ENCODE peak calls at places on chromosomes 11 and 22, in six cellular contexts. Q is trophoblast cell, J is mesenchymal stem cell, Y is H1, G is H9, D is IMR-90. E is an unnamed sample.

GRCh38 chr11:36139767-36140166 is 149.5 kb downstream of the COMMD9 start:
- DNase-seq in J (no peak), Q (no peak), D (peak), G (no peak), Y (no peak), E (no peak)

GRCh38 chr11:129652828-129653227 is 162.8 kb upstream of the TMEM45B start:
- DNase-seq in G (no peak), J (no peak), D (peak), Q (no peak), Y (no peak), E (no peak)

GRCh38 chr22:21942407-21942895 is 10.2 kb downstream of the PPM1F start:
- DNase-seq in G (no peak), J (peak), D (peak), Y (no peak), Q (peak), E (no peak)

GRCh38 chr11:70521475-70522260 is 123.3 kb downstream of the CTTN start:
- DNase-seq in Y (no peak), Q (no peak), J (no peak), D (no peak), G (no peak), E (no peak)

GRCh38 chr11:32829680-32830412 is at the start of gene PRRG4:
- DNase-seq in J (no peak), Q (peak), Y (no peak), D (peak), G (peak), E (peak)

GRCh38 chr11:72940417-72940816 is 126.2 kb downstream of the ATG16L2 start:
- DNase-seq in Q (no peak), D (no peak), G (no peak), J (no peak), Y (no peak), E (no peak)

GRCh38 chr22:35555351-35555915 is 14.8 kb downstream of the RASD2 start:
- DNase-seq in J (no peak), Q (peak), D (peak), G (no peak), Y (no peak), E (no peak)

GRCh38 chr11:64571410-64572091 is 19.5 kb upstream of the SLC22A12 start:
- DNase-seq in J (no peak), G (peak), Y (no peak), D (no peak), Q (peak), E (no peak)

GRCh38 chr11:63858628-63859550 is 20.0 kb downstream of the MARK2 start:
- DNase-seq in G (no peak), D (peak), Y (no peak), J (peak), Q (peak), E (no peak)

GRCh38 chr11:128905345-128906184 is 14.4 kb downstream of the KCNJ5 start:
- DNase-seq in G (peak), Q (peak), J (peak), Y (no peak), D (peak), E (no peak)

GRCh38 chr11:120675171-120675570 is 163.6 kb downstream of the GRIK4 start:
- DNase-seq in Y (no peak), D (no peak), G (no peak), Q (no peak), J (peak), E (no peak)

GRCh38 chr11:45025716-45026492 is 75.2 kb upstream of the TP53I11 start:
- DNase-seq in D (peak), G (peak), Y (no peak), J (peak), Q (peak), E (no peak)

GRCh38 chr22:27918351-27919221 is 470 bp downstream of the PITPNB start:
- DNase-seq in Y (no peak), J (peak), D (peak), Q (peak), G (peak), E (peak)

GRCh38 chr22:35940166-35940565 is 88.5 kb downstream of the RBFOX2 start:
- DNase-seq in G (no peak), J (no peak), Q (no peak), Y (no peak), D (no peak), E (no peak)

GRCh38 chr11:95922536-95923440 is 1.1 kb downstream of the MTMR2 start:
- DNase-seq in J (peak), Y (no peak), Q (no peak), G (no peak), D (no peak), E (no peak)

GRCh38 chr22:31272522-31273446 is 19.5 kb downstream of the PIK3IP1 start:
- DNase-seq in D (peak), G (peak), J (peak), Y (no peak), Q (peak), E (peak)

GRCh38 chr11:105156231-105156630 is 16.7 kb upstream of the CARD18 start:
- DNase-seq in G (no peak), D (no peak), J (no peak), Q (no peak), Y (no peak), E (no peak)

GRCh38 chr11:72162891-72163492 is 27.5 kb downstream of the FOLR3 start:
- DNase-seq in G (no peak), D (no peak), Y (no peak), Q (peak), J (no peak), E (no peak)

GRCh38 chr11:12669930-12670329 is 4.3 kb upstream of the TEAD1 start:
- DNase-seq in Y (no peak), Q (no peak), G (no peak), D (peak), J (peak), E (no peak)

GRCh38 chr11:77821349-77821851 is 456 bp downstream of the AAMDC start:
- DNase-seq in D (peak), J (peak), Y (no peak), Q (peak), G (no peak), E (no peak)

GRCh38 chr22:24427500-24428164 is at the start of gene ADORA2A:
- DNase-seq in D (no peak), Y (no peak), J (no peak), Q (no peak), G (no peak), E (no peak)

GRCh38 chr22:32206774-32207758 is 2.2 kb upstream of the RFPL2 start:
- DNase-seq in Y (no peak), G (peak), J (peak), Q (peak), D (no peak), E (no peak)

GRCh38 chr11:109267293-109268095 is 154.5 kb upstream of the C11orf87 start:
- DNase-seq in Q (no peak), D (no peak), J (peak), G (no peak), Y (no peak), E (no peak)

GRCh38 chr11:9639985-9640384 is 23.9 kb upstream of the SWAP70 start:
- DNase-seq in G (no peak), Y (no peak), Q (peak), J (no peak), D (no peak), E (no peak)

GRCh38 chr22:24153353-24153752 is 27.9 kb upstream of the SUSD2 start:
- DNase-seq in Y (no peak), J (peak), D (peak), Q (no peak), G (no peak), E (no peak)

GRCh38 chr22:29689872-29690213 is 30.0 kb upstream of the CABP7 start:
- DNase-seq in D (peak), Q (peak), J (peak), Y (peak), G (peak), E (peak)

GRCh38 chr11:7597620-7598019 is 75.7 kb downstream of the CYB5R2 start:
- DNase-seq in Y (no peak), J (no peak), G (no peak), Q (peak), D (no peak), E (no peak)

GRCh38 chr11:41789376-41789775 is 329.9 kb upstream of the LRRC4C start:
- DNase-seq in G (no peak), Y (no peak), D (no peak), J (no peak), Q (no peak), E (no peak)

GRCh38 chr11:72483412-72484186 is 49.3 kb upstream of the CLPB start:
- DNase-seq in Q (peak), J (peak), D (peak), Y (no peak), G (no peak), E (no peak)

GRCh38 chr22:35400335-35400680 is 368 bp downstream of the MCM5 start:
- DNase-seq in Q (no peak), D (no peak), Y (no peak), G (no peak), J (no peak), E (no peak)

GRCh38 chr11:133785795-133786194 is 59.5 kb downstream of the SPATA19 start:
- DNase-seq in G (no peak), Q (no peak), D (no peak), Y (no peak), J (no peak), E (no peak)

GRCh38 chr11:72921028-72921716 is 107.0 kb downstream of the ATG16L2 start:
- DNase-seq in D (no peak), G (no peak), Y (no peak), Q (no peak), J (no peak), E (no peak)

GRCh38 chr11:418343-419247 is 3.8 kb upstream of the SIGIRR start:
- DNase-seq in D (no peak), J (no peak), Q (no peak), G (no peak), Y (no peak), E (no peak)

DNA sequence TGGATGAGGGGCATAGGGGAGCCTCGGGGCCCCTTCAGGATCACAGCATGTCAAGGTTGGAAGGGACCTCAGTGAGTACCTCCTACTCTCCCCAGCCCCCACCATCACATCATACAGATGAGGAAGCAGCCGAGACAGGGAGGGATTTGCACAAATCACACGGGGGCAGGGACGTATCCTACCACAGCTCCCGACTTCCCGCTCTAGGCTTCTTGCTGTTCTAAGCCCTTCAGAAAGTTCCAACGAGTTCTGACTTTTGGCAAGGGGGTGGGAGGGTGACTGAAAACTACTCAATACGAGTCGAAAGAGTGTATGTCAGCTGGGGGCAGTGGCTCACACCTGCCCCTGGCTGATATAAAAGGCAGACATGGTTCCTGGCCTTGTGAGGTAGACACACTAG is 4.7 kb upstream of the RAD9A start:
- DNase-seq in Q (no peak), D (no peak), J (no peak), G (no peak), Y (no peak), E (no peak)
- H3K4ac ChIP-seq in Q (no peak), D (no peak), J (no peak), G (no peak), Y (no peak), E (no peak)

GRCh38 chr11:56916162-56916561 is 72.6 kb upstream of the OR5AK2 start:
- DNase-seq in Q (no peak), D (no peak), Y (no peak), J (no peak), G (no peak), E (no peak)
- H3K14ac ChIP-seq in Q (no peak), D (no peak), Y (no peak), J (no peak), G (no peak), E (no peak)

GRCh38 chr11:62727007-62727832 is at the start of gene HNRNPUL2:
- DNase-seq in D (peak), J (peak), Y (peak), G (peak), Q (peak), E (peak)
- H3K4ac ChIP-seq in D (peak), J (peak), Y (peak), G (no peak), Q (peak), E (peak)

GRCh38 chr11:92845390-92846185 is 123.9 kb upstream of the MTNR1B start:
- DNase-seq in J (no peak), D (no peak), Q (peak), Y (no peak), G (no peak), E (no peak)
- H3K14ac ChIP-seq in J (no peak), D (no peak), Q (no peak), Y (no peak), G (no peak), E (no peak)